ENCODE peak calls at places on chromosomes 1 and 21, in nine cellular contexts. P is AG04450; F is lower lobe of right lung; C is HCT116; N is H9; X is hepatocyte; O is PC-3; B is pancreas; S is CD8-positive, alpha-beta T cell. U is an unnamed sample. For H3K9me3, the result is how much of the 10 kb centered on the place peaks cover.

GRCh38 chr1:229230893-229231753 is 39.8 kb upstream of the RAB4A start:
- DNase-seq in P (no peak), F (no peak), C (peak), N (no peak), X (no peak), O (peak), B (no peak), S (no peak), U (no peak)

GRCh38 chr21:24514081-24514733 is 1093.1 kb downstream of the MRPL39 start:
- DNase-seq in P (no peak), F (no peak), C (no peak), N (no peak), X (no peak), O (peak), B (no peak), S (no peak), U (no peak)

GRCh38 chr1:175481126-175482071 is 262.0 kb downstream of the TNR start:
- DNase-seq in P (no peak), F (no peak), C (no peak), N (no peak), X (no peak), O (peak), B (no peak), S (no peak), U (no peak)

GRCh38 chr1:166950156-166950555 is 25.2 kb downstream of the ILDR2 start:
- DNase-seq in P (no peak), F (no peak), C (no peak), N (peak), X (no peak), O (no peak), B (no peak), S (no peak), U (no peak)

GRCh38 chr1:32068891-32069590 is 3.7 kb upstream of the TMEM39B start:
- DNase-seq in P (no peak), F (no peak), C (no peak), N (no peak), X (no peak), O (no peak), B (no peak), S (no peak), U (no peak)

GRCh38 chr1:110948038-110948810 is 15.5 kb downstream of the LRIF1 start:
- DNase-seq in P (no peak), F (no peak), C (no peak), N (no peak), X (no peak), O (peak), B (no peak), S (no peak), U (no peak)

GRCh38 chr1:109933856-109934711 is 23.4 kb downstream of the CSF1 start:
- DNase-seq in P (no peak), F (no peak), C (no peak), N (no peak), X (peak), O (peak), B (no peak), S (no peak), U (no peak)

GRCh38 chr1:66752000-66752592 is at the start of gene DYNLT5:
- DNase-seq in P (no peak), F (peak), C (no peak), N (peak), X (peak), O (no peak), B (no peak), S (no peak), U (peak)

GRCh38 chr1:17826165-17826488 is 71.0 kb downstream of the ACTL8 start:
- DNase-seq in P (no peak), F (peak), C (peak), N (peak), X (peak), O (peak), B (peak), S (no peak), U (peak)

GRCh38 chr1:53134042-53134485 is 8.4 kb downstream of the SLC1A7 start:
- DNase-seq in P (no peak), F (no peak), C (no peak), N (no peak), X (no peak), O (no peak), B (no peak), S (no peak), U (no peak)
- TF ChIP-seq CTCF in P (no peak), F (no peak), C (no peak), N (no peak), X (no peak), O (no peak), B (no peak), S (no peak), U (no peak)

GRCh38 chr21:10466200-10466599 is 55.2 kb upstream of the TPTE start:
- DNase-seq in P (no peak), F (no peak), C (no peak), N (no peak), X (no peak), O (no peak), B (no peak), S (no peak), U (no peak)
- H3K9me3 ChIP-seq in P (under half), F (under half), C (half or more), N (half or more), X (under half), O (under half), B (under half), S (under half), U (under half)

DNA sequence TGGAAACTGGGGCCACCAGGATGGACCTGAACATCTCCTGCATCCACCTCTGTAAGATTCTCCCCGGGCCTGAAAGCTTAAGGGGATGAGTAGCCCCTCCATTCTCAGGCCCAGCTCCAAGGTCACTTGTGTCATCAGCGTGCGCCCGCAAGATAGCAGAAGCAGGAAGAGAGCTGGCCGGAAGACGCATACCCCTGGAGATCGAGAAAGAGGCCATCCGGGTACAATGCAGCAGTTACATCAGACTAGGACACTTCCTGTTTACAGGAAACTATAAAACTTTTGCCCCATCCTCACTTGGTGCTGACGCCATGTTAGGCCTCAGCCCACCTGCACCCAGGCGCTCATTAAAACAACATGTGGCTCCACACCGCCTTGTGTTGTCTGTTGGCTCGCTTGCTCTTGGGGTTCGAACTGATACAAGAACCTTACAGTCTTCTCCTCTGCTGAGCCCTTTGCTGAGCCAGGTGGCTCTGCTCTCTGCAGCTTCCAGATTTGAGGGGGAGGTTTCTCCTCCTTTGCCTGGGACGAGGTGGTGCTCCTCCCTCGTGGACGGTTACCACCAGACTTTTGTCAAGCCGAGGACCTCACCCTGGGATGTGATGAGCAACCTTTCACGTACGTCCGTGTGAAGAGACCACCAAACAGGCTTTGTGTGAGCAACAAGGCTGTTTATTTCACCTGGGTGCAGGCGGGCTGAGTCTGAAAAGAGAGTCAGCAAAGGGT is 277.5 kb upstream of the C1orf174 start:
- DNase-seq in P (no peak), F (no peak), C (no peak), N (no peak), X (no peak), O (no peak), B (no peak), S (no peak), U (no peak)
- TF ChIP-seq CTCF in P (no peak), F (no peak), C (no peak), N (no peak), X (no peak), O (no peak), B (no peak), S (no peak), U (no peak)

DNA sequence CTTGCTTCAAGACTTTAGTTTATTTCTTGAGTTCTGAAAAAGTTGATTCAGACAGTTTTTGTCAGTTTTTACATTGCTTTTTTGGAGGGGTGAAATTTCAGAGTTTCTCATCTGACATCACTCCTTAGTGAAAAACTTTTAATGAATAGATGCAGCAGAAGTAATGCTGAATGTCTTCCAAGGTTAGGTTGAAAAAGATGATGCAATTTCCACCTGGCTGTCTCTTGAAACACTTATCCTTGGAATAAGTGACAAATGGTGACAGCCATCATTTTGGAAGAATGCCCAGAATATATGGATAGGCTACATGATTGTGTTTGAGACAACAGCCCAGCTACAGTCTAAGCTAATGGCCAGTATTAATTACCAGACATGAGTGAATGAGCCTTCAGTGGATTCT is 140.8 kb downstream of the ZNF644 start:
- DNase-seq in P (no peak), F (no peak), C (no peak), N (no peak), X (no peak), O (no peak), B (no peak), S (no peak), U (no peak)
- H3K9me3 ChIP-seq in P (under half), F (under half), C (under half), N (under half), X (under half), O (under half), B (under half), S (under half), U (under half)

DNA sequence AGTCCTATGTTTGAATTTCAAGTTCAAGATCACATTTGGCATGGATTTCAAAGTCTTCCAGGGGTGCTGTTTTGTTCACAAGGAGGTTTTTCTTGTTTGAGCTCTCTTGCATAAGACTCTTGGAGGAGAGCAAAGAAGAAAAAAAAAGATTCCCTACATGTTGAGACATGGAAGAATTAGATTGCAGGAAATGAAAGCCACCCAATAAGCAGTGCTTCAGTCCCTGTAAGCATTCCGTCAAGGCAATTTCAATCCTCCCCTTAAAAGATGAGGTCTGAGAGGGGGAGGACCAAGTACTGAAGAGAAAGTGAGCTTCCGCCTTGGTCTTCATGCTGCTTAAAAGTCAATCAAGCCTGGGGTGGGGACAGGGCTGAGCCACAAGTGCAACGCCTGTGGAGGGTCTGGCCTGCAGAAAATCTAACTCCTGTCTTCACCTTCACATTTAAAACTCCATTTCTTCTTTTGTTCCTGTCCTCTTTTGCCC is 50.2 kb downstream of the LPAR3 start:
- DNase-seq in P (no peak), F (no peak), C (no peak), N (no peak), X (no peak), O (no peak), B (no peak), S (no peak), U (no peak)
- TF ChIP-seq CTCF in P (no peak), F (no peak), C (no peak), N (no peak), X (no peak), O (no peak), B (no peak), S (no peak), U (no peak)

GRCh38 chr1:22166439-22166838 is 23.5 kb upstream of the WNT4 start:
- DNase-seq in P (no peak), F (no peak), C (no peak), N (no peak), X (no peak), O (no peak), B (no peak), S (no peak), U (no peak)

GRCh38 chr1:22174446-22174845 is 31.5 kb upstream of the WNT4 start:
- DNase-seq in P (no peak), F (no peak), C (peak), N (no peak), X (no peak), O (no peak), B (no peak), S (no peak), U (no peak)

GRCh38 chr1:22168412-22168973 is 25.6 kb upstream of the WNT4 start:
- DNase-seq in P (no peak), F (no peak), C (no peak), N (no peak), X (no peak), O (no peak), B (no peak), S (no peak), U (no peak)

GRCh38 chr1:22171951-22172715 is 29.2 kb upstream of the WNT4 start:
- DNase-seq in P (no peak), F (no peak), C (no peak), N (peak), X (no peak), O (no peak), B (no peak), S (no peak), U (no peak)

DNA sequence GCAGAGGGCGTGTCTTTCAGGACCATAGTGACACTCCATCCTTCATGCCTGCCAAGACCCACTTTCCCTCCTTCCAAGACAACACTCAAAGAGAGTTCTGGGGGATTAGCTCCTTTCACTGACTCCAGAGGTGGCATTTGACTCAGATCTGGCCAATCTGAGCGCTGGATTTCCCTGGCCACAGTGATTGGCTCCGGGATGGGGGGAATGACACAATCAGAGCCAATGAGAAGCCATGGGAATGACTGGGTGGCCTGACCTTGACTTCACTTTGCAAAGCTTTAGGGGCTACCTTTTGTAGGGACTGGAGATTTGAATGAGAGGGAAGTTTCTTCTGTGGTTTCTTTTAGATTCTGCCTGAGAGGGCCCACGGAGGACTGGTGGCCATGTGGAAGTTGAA is 26.9 kb upstream of the WNT4 start:
- DNase-seq in P (no peak), F (no peak), C (no peak), N (no peak), X (no peak), O (no peak), B (no peak), S (no peak), U (no peak)
- H3K9me3 ChIP-seq in P (under half), F (under half), C (under half), N (under half), X (under half), O (under half), B (under half), S (under half), U (under half)